ENCODE peak calls at places on chromosomes 11 and 22, in ten cellular contexts. X, S, W, K, H, Y, A, I, B and M are unnamed samples.

GRCh38 chr22:31611065-31611760 is 50.8 kb downstream of the PISD start:
- DNase-seq in X (no peak), S (no peak), W (no peak), K (no peak), H (no peak), Y (no peak), A (no peak), I (no peak), B (peak), M (no peak)

GRCh38 chr11:129279326-129280026 is 87.4 kb upstream of the ARHGAP32 start:
- DNase-seq in X (no peak), S (peak), W (peak), K (peak), H (peak), Y (peak), A (peak), I (peak), B (peak), M (peak)

GRCh38 chr11:79198898-79199250 is 242.0 kb downstream of the TENM4 start:
- DNase-seq in X (no peak), S (no peak), W (peak), K (no peak), H (no peak), Y (peak), A (no peak), I (no peak), B (no peak), M (no peak)

GRCh38 chr11:106271126-106271525 is 193.7 kb downstream of the AASDHPPT start:
- DNase-seq in X (no peak), S (no peak), W (no peak), K (no peak), H (no peak), Y (peak), A (no peak), I (no peak), B (no peak), M (no peak)

GRCh38 chr11:65891180-65892136 is 985 bp downstream of the CCDC85B start:
- DNase-seq in X (no peak), S (no peak), W (no peak), K (no peak), H (no peak), Y (peak), A (no peak), I (no peak), B (peak), M (no peak)

GRCh38 chr11:94655951-94656350 is 88.8 kb downstream of the PIWIL4 start:
- DNase-seq in X (no peak), S (no peak), W (no peak), K (no peak), H (no peak), Y (no peak), A (no peak), I (no peak), B (no peak), M (no peak)

GRCh38 chr11:83069441-83070043 is 2.2 kb downstream of the RAB30 start:
- DNase-seq in X (no peak), S (no peak), W (no peak), K (no peak), H (no peak), Y (no peak), A (no peak), I (no peak), B (no peak), M (no peak)

GRCh38 chr11:1391165-1392010 is 1.7 kb downstream of the BRSK2 start:
- DNase-seq in X (no peak), S (no peak), W (no peak), K (no peak), H (no peak), Y (no peak), A (peak), I (peak), B (no peak), M (no peak)

GRCh38 chr22:39306456-39307361 is 12.7 kb downstream of the RPL3 start:
- DNase-seq in X (no peak), S (no peak), W (no peak), K (no peak), H (peak), Y (peak), A (no peak), I (no peak), B (peak), M (no peak)